ENCODE peak calls at places on chromosome 14, in eight cellular contexts. C is Kasumi-1; Y is HCT116; D is stimulated activated CD4-positive, alpha-beta T cell treated with anti-CD3 and anti-CD28 coated beads, Interleukin-4, amount 100 ng/mL, for 48 hours; O is COR-L47; B is activated naive CD4-positive, alpha-beta T cell treated with Interleukin-2 at 50 U/mL for 16 hours; L is stimulated activated CD8-positive, alpha-beta memory T cell treated with anti-CD3 and anti-CD28 coated beads, Interleukin-2, amount 100 ng/mL, for 48 hours; T is glomerular endothelial cell. N is an unnamed sample.

GRCh38 chr14:50545618-50546017 is 13.2 kb upstream of the MAP4K5 start:
- DNase-seq in C (no peak), Y (no peak), D (no peak), O (no peak), B (no peak), L (no peak), T (no peak), N (no peak)

GRCh38 chr14:54902143-54902520 is 494 bp downstream of the GCH1 start:
- DNase-seq in C (peak; percentile 60), Y (peak; percentile 41), D (peak; percentile 71), O (peak; percentile 62), B (peak; percentile 79), L (peak; percentile 71), T (no peak), N (peak; percentile 93)

GRCh38 chr14:75242546-75243273 is 35.9 kb upstream of the FOS start:
- DNase-seq in C (no peak), Y (no peak), D (no peak), O (no peak), B (no peak), L (no peak), T (no peak), N (no peak)

GRCh38 chr14:31228533-31228932 is 20.9 kb upstream of the HECTD1 start:
- DNase-seq in C (no peak), Y (no peak), D (no peak), O (no peak), B (no peak), L (no peak), T (no peak), N (no peak)

GRCh38 chr14:104460920-104461651 is 118.5 kb upstream of the C14orf180 start:
- DNase-seq in C (no peak), Y (no peak), D (no peak), O (no peak), B (no peak), L (no peak), T (no peak), N (no peak)

GRCh38 chr14:96252323-96253052 is 3.5 kb upstream of the BDKRB1 start:
- DNase-seq in C (no peak), Y (no peak), D (no peak), O (no peak), B (no peak), L (no peak), T (no peak), N (no peak)

GRCh38 chr14:22797017-22797917 is 18.0 kb downstream of the SLC7A7 start:
- DNase-seq in C (no peak), Y (no peak), D (no peak), O (no peak), B (no peak), L (no peak), T (no peak), N (peak; percentile 71)

GRCh38 chr14:45742187-45742586 is 489.2 kb upstream of the MIS18BP1 start:
- DNase-seq in C (no peak), Y (no peak), D (no peak), O (no peak), B (no peak), L (no peak), T (no peak), N (no peak)

GRCh38 chr14:101812071-101812470 is 50.6 kb downstream of the PPP2R5C start:
- DNase-seq in C (no peak), Y (no peak), D (no peak), O (no peak), B (no peak), L (no peak), T (no peak), N (no peak)

GRCh38 chr14:94382684-94383663 is 5.4 kb downstream of the SERPINA1 start:
- DNase-seq in C (no peak), Y (no peak), D (no peak), O (no peak), B (no peak), L (no peak), T (no peak), N (no peak)

GRCh38 chr14:61099221-61099835 is 118.3 kb downstream of the SLC38A6 start:
- DNase-seq in C (no peak), Y (no peak), D (no peak), O (no peak), B (no peak), L (no peak), T (no peak), N (no peak)

GRCh38 chr14:70921669-70922068 is 14.4 kb downstream of the PCNX1 start:
- DNase-seq in C (no peak), Y (no peak), D (no peak), O (no peak), B (no peak), L (no peak), T (no peak), N (no peak)

GRCh38 chr14:101111620-101112290 is 208.2 kb upstream of the RTL1 start:
- DNase-seq in C (peak; percentile 14), Y (no peak), D (no peak), O (no peak), B (no peak), L (no peak), T (no peak), N (no peak)

GRCh38 chr14:68297871-68298468 is 478.4 kb downstream of the RAD51B start:
- DNase-seq in C (peak; percentile 21), Y (no peak), D (no peak), O (no peak), B (no peak), L (no peak), T (no peak), N (no peak)

GRCh38 chr14:89922549-89922907 is 32.0 kb downstream of the EFCAB11 start:
- DNase-seq in C (no peak), Y (no peak), D (no peak), O (no peak), B (no peak), L (no peak), T (no peak), N (no peak)

GRCh38 chr14:90616313-90616712 is 199.9 kb downstream of the TTC7B start:
- DNase-seq in C (no peak), Y (no peak), D (no peak), O (no peak), B (no peak), L (no peak), T (no peak), N (no peak)

GRCh38 chr14:64960762-64961276 is 11.3 kb downstream of the RAB15 start:
- DNase-seq in C (no peak), Y (no peak), D (no peak), O (no peak), B (no peak), L (no peak), T (no peak), N (no peak)